ENCODE peak calls at places on chromosomes 6 and 20, in four cellular contexts. E is breast epithelium, M is spleen, Z is prostate gland. R is an unnamed sample.
A peak's percentile ranks its signal among the peaks of the same experiment; 100 is the strongest.

GRCh38 chr6:55423933-55424332 is 96.7 kb downstream of the GFRAL start:
- DNase-seq in M (no peak), Z (no peak), E (no peak), R (no peak)

GRCh38 chr20:34736106-34736505 is 32.0 kb downstream of the TP53INP2 start:
- DNase-seq in M (no peak), Z (no peak), E (no peak), R (no peak)

GRCh38 chr6:167733740-167734661 is 92.7 kb upstream of the AFDN start:
- DNase-seq in Z (peak; percentile 57), E (no peak), M (peak; percentile 70), R (no peak)

GRCh38 chr6:35078896-35079295 is 62.2 kb downstream of the TCP11 start:
- DNase-seq in Z (no peak), E (peak; percentile 48), M (no peak), R (no peak)

GRCh38 chr20:22232473-22232872 is 351.9 kb downstream of the FOXA2 start:
- DNase-seq in E (no peak), Z (no peak), M (no peak), R (no peak)

GRCh38 chr6:114342826-114343781 is at the start of gene HS3ST5:
- DNase-seq in M (peak; percentile 72), Z (no peak), E (no peak), R (no peak)

GRCh38 chr20:6395695-6396094 is 272.9 kb upstream of the FERMT1 start:
- DNase-seq in M (no peak), E (no peak), Z (no peak), R (no peak)

GRCh38 chr6:126170875-126171489 is 168.9 kb upstream of the CENPW start:
- DNase-seq in M (no peak), Z (no peak), E (no peak), R (no peak)

GRCh38 chr20:46249671-46250070 is 58.6 kb downstream of the CDH22 start:
- DNase-seq in E (no peak), M (no peak), Z (no peak), R (no peak)

GRCh38 chr6:126720326-126720725 is 380.4 kb downstream of the CENPW start:
- DNase-seq in Z (no peak), M (no peak), E (no peak), R (no peak)

GRCh38 chr6:71334768-71335167 is 46.2 kb downstream of the OGFRL1 start:
- DNase-seq in M (no peak), Z (no peak), E (no peak), R (no peak)

GRCh38 chr6:40630046-40630445 is 42.9 kb upstream of the LRFN2 start:
- DNase-seq in M (no peak), E (no peak), Z (no peak), R (no peak)

DNA sequence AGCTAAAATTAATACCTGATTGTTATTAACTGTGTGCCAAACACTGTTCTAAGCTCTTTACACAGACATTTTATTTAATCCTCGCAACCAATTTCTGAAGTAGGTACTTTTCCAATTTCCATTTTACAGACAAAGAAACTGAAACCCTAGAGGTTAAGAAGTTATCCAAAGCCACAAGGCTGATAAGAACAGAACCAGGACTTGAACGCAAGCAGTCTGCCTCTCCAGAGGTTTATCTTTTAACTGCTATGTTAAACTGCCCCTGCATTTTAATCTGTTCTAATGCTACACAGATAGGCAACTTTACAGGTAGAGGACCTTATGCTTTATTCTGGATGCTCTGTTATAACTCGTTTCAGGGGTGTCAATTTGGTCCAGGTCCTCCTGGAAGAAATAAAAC is 118.2 kb downstream of the SLC16A10 start:
- DNase-seq in M (no peak), Z (no peak), E (no peak), R (no peak)
- H3K4me3 ChIP-seq in M (no peak overlapping the region), Z (no peak overlapping the region), E (no peak overlapping the region), R (no peak overlapping the region)

DNA sequence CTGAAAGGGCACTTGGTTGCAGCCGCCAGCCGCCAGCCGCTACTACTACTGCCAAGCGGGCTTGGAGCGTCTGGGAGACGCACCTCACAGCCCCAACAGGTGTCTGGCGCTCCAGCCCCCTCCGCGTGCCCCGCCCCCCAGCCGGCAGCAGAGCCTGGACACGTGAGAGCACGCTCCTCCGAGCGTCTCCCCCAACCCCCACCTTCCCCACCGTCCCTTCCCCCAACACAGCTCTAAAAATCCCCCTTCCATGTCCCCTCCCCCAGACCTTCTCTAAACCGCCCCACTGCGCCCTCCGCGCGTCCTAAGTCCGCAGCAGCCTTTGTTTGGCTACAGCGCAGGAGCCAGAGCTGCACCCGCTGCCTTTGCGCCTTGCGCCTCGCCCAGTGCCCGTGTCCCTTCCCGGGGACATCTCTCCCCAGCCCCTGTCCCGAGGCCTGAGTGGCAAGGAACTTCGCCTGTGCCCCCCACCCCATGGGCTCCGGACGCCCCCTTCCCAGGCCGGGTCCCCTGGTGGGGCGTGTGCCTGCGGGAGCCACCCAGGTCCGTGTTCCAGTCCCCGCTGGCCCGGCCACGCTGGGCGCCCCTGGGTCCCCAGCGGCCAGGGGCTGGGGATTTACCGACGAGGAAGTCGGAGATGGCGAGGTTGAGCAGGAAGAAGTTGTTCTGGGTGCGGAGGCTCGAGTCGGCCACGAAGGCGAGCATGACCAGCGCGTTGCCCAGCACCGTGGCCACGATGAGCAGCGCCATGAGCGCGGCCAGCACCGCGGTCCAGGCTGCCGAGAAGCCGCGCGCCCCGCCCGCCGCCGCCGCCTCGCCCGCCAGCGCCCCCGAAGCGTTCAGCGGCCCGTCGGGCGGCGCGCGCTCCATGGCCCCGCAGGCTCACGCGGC is 732 bp downstream of the HRH3 start:
- DNase-seq in Z (no peak), M (no peak), E (no peak), R (no peak)
- TF ChIP-seq POLR2AphosphoS5 in Z (no peak), M (no peak), E (no peak), R (no peak)

GRCh38 chr6:37492236-37493046 is 7.3 kb downstream of the CCDC167 start:
- DNase-seq in E (no peak), M (no peak), Z (no peak), R (no peak)
- H3K4me3 ChIP-seq in E (no peak overlapping the region), M (no peak overlapping the region), Z (no peak overlapping the region), R (no peak overlapping the region)

GRCh38 chr6:41939848-41940758 is 1.5 kb downstream of the CCND3 start:
- DNase-seq in M (peak; percentile 80), E (no peak), Z (no peak), R (no peak)

GRCh38 chr6:41941280-41942044 is at the start of gene CCND3:
- DNase-seq in Z (peak; percentile 83), M (peak; percentile 98), E (peak; percentile 81), R (no peak)

GRCh38 chr6:41940759-41941279 is 789 bp downstream of the CCND3 start:
- DNase-seq in E (peak; percentile 56), Z (no peak), M (peak; percentile 89), R (no peak)

GRCh38 chr6:41939091-41939847 is 2.3 kb downstream of the CCND3 start:
- DNase-seq in M (peak; percentile 88), E (no peak), Z (no peak), R (peak; percentile 90)

DNA sequence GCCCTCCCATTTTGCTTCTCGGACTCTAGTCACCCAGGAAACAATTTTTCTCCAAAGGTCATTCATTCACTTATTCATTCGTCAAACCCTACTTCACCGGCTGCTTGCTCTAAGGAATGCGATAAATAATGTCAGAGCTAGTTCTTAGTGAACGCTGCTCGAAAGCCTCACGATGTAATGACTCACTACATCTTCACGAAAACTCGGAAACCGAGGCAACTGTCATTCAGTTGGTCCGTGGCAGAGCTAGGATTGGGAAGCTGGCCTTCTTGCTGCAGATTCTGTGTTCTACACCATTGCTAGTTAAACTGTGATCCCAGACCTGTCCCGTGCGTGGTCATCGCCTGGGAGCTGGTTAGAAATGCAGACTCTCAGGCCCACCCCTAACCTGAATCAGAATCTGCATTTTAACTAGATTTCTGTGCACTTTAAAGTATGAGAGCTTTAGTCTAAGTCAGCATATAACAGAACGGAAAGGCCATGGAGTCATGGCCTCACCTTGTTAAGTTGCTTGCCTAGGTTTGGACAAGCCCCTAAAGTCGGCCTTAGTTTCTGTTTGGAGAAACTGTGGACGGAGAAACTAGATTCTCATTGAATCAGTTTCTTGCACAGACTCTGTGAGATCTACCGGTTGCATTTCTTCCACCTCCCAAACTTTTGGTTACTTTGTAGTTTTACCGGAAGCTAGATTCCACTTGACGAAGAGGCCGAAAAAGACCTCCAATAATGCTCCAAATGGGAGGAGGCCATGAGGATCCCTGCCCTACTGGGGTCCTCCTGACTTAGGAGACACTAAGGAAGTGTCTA is 640 bp upstream of the CCND3 start:
- DNase-seq in E (no peak), Z (no peak), M (no peak), R (no peak)
- TF ChIP-seq POLR2AphosphoS5 in E (no peak), Z (no peak), M (no peak), R (no peak)

R was measured in vagina.